ENCODE peak calls at places on chromosomes 13 and 19, in ten cellular contexts. One of them, this sample, is unnamed.

GRCh38 chr19:49272204-49272603 is 52.8 kb downstream of the SLC6A16 start:
- DNase-seq in heart right ventricle: no peak
- DNase-seq in naive thymus-derived CD4-positive, alpha-beta T cell: no peak
- DNase-seq in thoracic aorta: no peak
- DNase-seq in fibroblast of mammary gland: peak; percentile 66
- DNase-seq in SK-N-SH: no peak
- DNase-seq in OCI-LY7: no peak
- DNase-seq in aorta: no peak
- DNase-seq in left ventricle myocardium inferior: no peak
- DNase-seq in A549: peak; percentile 44
- DNase-seq in this sample: no peak

GRCh38 chr19:52522555-52522954 is 4.9 kb upstream of the ZNF808 start:
- DNase-seq in aorta: no peak
- DNase-seq in thoracic aorta: no peak
- DNase-seq in SK-N-SH: peak; percentile 14
- DNase-seq in left ventricle myocardium inferior: no peak
- DNase-seq in heart right ventricle: no peak
- DNase-seq in A549: no peak
- DNase-seq in naive thymus-derived CD4-positive, alpha-beta T cell: no peak
- DNase-seq in OCI-LY7: no peak
- DNase-seq in fibroblast of mammary gland: no peak
- DNase-seq in this sample: no peak

GRCh38 chr13:98576215-98576945 is 527 bp downstream of the STK24 start:
- DNase-seq in A549: peak; percentile 12
- DNase-seq in naive thymus-derived CD4-positive, alpha-beta T cell: peak; percentile 59
- DNase-seq in thoracic aorta: no peak
- DNase-seq in heart right ventricle: peak; percentile 60
- DNase-seq in fibroblast of mammary gland: no peak
- DNase-seq in SK-N-SH: peak; percentile 80
- DNase-seq in OCI-LY7: peak; percentile 45
- DNase-seq in aorta: peak; percentile 85
- DNase-seq in left ventricle myocardium inferior: peak; percentile 62
- DNase-seq in this sample: peak; percentile 82

GRCh38 chr19:31154021-31154420 is 195.2 kb downstream of the TSHZ3 start:
- DNase-seq in thoracic aorta: no peak
- DNase-seq in fibroblast of mammary gland: peak; percentile 10
- DNase-seq in SK-N-SH: no peak
- DNase-seq in heart right ventricle: no peak
- DNase-seq in naive thymus-derived CD4-positive, alpha-beta T cell: no peak
- DNase-seq in A549: no peak
- DNase-seq in left ventricle myocardium inferior: no peak
- DNase-seq in OCI-LY7: no peak
- DNase-seq in aorta: no peak
- DNase-seq in this sample: no peak

GRCh38 chr19:12954150-12954962 is 2.7 kb downstream of the GADD45GIP1 start:
- DNase-seq in left ventricle myocardium inferior: no peak
- DNase-seq in A549: no peak
- DNase-seq in aorta: no peak
- DNase-seq in naive thymus-derived CD4-positive, alpha-beta T cell: no peak
- DNase-seq in fibroblast of mammary gland: no peak
- DNase-seq in SK-N-SH: no peak
- DNase-seq in heart right ventricle: no peak
- DNase-seq in thoracic aorta: no peak
- DNase-seq in OCI-LY7: peak; percentile 58
- DNase-seq in this sample: peak; percentile 63

GRCh38 chr13:27170521-27171243 is 929 bp downstream of the USP12 start:
- DNase-seq in A549: peak; percentile 39
- DNase-seq in aorta: peak; percentile 84
- DNase-seq in heart right ventricle: peak; percentile 38
- DNase-seq in SK-N-SH: no peak
- DNase-seq in naive thymus-derived CD4-positive, alpha-beta T cell: peak; percentile 22
- DNase-seq in OCI-LY7: peak; percentile 50
- DNase-seq in fibroblast of mammary gland: no peak
- DNase-seq in left ventricle myocardium inferior: peak; percentile 36
- DNase-seq in thoracic aorta: no peak
- DNase-seq in this sample: peak; percentile 78

GRCh38 chr19:17109962-17110598 is 34.5 kb downstream of the MYO9B start:
- DNase-seq in SK-N-SH: no peak
- DNase-seq in fibroblast of mammary gland: no peak
- DNase-seq in naive thymus-derived CD4-positive, alpha-beta T cell: no peak
- DNase-seq in thoracic aorta: no peak
- DNase-seq in aorta: no peak
- DNase-seq in heart right ventricle: peak; percentile 54
- DNase-seq in A549: no peak
- DNase-seq in left ventricle myocardium inferior: peak; percentile 64
- DNase-seq in OCI-LY7: no peak
- DNase-seq in this sample: peak; percentile 90

GRCh38 chr13:99836291-99836690 is 135.3 kb downstream of the ZIC5 start:
- DNase-seq in SK-N-SH: no peak
- DNase-seq in naive thymus-derived CD4-positive, alpha-beta T cell: no peak
- DNase-seq in left ventricle myocardium inferior: no peak
- DNase-seq in thoracic aorta: no peak
- DNase-seq in aorta: no peak
- DNase-seq in fibroblast of mammary gland: no peak
- DNase-seq in OCI-LY7: no peak
- DNase-seq in heart right ventricle: no peak
- DNase-seq in A549: no peak
- DNase-seq in this sample: no peak

GRCh38 chr13:73599232-73600128 is 534.7 kb downstream of the KLF12 start:
- DNase-seq in aorta: no peak
- DNase-seq in naive thymus-derived CD4-positive, alpha-beta T cell: no peak
- DNase-seq in thoracic aorta: no peak
- DNase-seq in A549: no peak
- DNase-seq in left ventricle myocardium inferior: no peak
- DNase-seq in fibroblast of mammary gland: no peak
- DNase-seq in heart right ventricle: no peak
- DNase-seq in OCI-LY7: no peak
- DNase-seq in SK-N-SH: no peak
- DNase-seq in this sample: no peak

GRCh38 chr13:36891752-36892151 is 28.3 kb downstream of the SMAD9 start:
- DNase-seq in OCI-LY7: no peak
- DNase-seq in heart right ventricle: no peak
- DNase-seq in SK-N-SH: no peak
- DNase-seq in left ventricle myocardium inferior: no peak
- DNase-seq in naive thymus-derived CD4-positive, alpha-beta T cell: no peak
- DNase-seq in thoracic aorta: no peak
- DNase-seq in aorta: no peak
- DNase-seq in A549: no peak
- DNase-seq in fibroblast of mammary gland: peak; percentile 8
- DNase-seq in this sample: no peak

GRCh38 chr19:7705387-7706187 is 3.7 kb upstream of the FCER2 start:
- DNase-seq in SK-N-SH: no peak
- DNase-seq in left ventricle myocardium inferior: peak; percentile 30
- DNase-seq in fibroblast of mammary gland: no peak
- DNase-seq in OCI-LY7: peak; percentile 71
- DNase-seq in aorta: no peak
- DNase-seq in thoracic aorta: no peak
- DNase-seq in heart right ventricle: peak; percentile 44
- DNase-seq in A549: no peak
- DNase-seq in naive thymus-derived CD4-positive, alpha-beta T cell: peak; percentile 87
- DNase-seq in this sample: peak; percentile 76

DNA sequence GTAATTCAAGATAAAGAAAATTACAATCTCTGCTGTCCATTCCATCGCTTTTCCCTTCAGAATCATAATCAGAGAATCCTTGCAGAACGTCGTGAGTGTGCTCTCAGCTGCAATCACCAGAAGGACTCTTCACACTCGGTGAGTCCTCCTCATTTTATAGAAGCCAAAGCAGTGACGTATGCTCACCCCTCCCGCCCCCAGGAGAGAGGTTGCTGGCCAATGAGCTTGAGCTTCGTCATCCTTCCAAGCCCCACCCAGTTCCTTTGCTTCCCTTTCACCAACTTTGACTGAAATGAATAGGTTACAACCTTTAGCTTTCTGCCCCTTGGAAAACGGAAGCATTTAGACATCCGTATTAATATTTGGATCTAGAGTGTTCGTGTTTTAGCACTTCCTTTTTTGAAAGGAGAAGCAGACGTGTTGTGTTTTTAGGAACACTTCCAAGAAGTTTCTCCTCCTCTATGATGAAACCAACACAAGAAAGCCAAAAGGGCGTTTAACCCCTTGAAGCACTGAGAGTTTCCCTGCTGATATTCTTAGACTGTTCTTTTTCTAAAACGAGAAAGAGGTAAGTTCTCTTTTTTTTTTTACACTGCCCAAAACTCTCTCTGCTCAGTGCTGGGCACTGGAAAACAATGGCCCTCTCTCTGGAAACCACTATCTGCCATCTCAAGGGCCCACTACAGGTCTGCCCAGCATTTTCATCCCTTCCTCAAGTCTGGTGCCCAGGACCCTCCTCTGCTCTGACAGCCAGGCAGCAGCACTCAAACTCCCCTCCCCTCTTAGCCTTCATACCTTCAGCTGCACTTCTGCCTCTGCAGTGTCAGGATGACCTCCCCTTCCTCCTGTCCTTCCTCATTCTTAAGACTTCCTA is 44.3 kb upstream of the CEACAM21 start:
- DNase-seq in A549: peak; percentile 85
- DNase-seq in heart right ventricle: peak; percentile 92
- DNase-seq in SK-N-SH: no peak
- DNase-seq in left ventricle myocardium inferior: peak; percentile 79
- DNase-seq in thoracic aorta: peak; percentile 22
- DNase-seq in naive thymus-derived CD4-positive, alpha-beta T cell: peak; percentile 95
- DNase-seq in fibroblast of mammary gland: peak; percentile 78
- DNase-seq in OCI-LY7: peak; percentile 90
- DNase-seq in aorta: peak; percentile 85
- DNase-seq in this sample: peak; percentile 83
- H3K4me3 ChIP-seq in A549: peak overlapping the region; percentile 38
- H3K4me3 ChIP-seq in heart right ventricle: no peak overlapping the region
- H3K4me3 ChIP-seq in SK-N-SH: no peak overlapping the region
- H3K4me3 ChIP-seq in left ventricle myocardium inferior: peak overlapping the region; percentile 39
- H3K4me3 ChIP-seq in thoracic aorta: peak overlapping the region; percentile 41
- H3K4me3 ChIP-seq in naive thymus-derived CD4-positive, alpha-beta T cell: peak overlapping the region; percentile 46
- H3K4me3 ChIP-seq in fibroblast of mammary gland: no peak overlapping the region
- H3K4me3 ChIP-seq in OCI-LY7: peak overlapping the region; percentile 70
- H3K4me3 ChIP-seq in aorta: no peak overlapping the region
- H3K4me3 ChIP-seq in this sample: peak overlapping the region; percentile 39

GRCh38 chr19:39086401-39086800 is 2.2 kb downstream of the ACP7 start:
- DNase-seq in aorta: no peak
- DNase-seq in naive thymus-derived CD4-positive, alpha-beta T cell: no peak
- DNase-seq in fibroblast of mammary gland: no peak
- DNase-seq in A549: no peak
- DNase-seq in left ventricle myocardium inferior: no peak
- DNase-seq in thoracic aorta: no peak
- DNase-seq in OCI-LY7: no peak
- DNase-seq in heart right ventricle: no peak
- DNase-seq in SK-N-SH: no peak
- DNase-seq in this sample: no peak

GRCh38 chr19:39083599-39083982 is 577 bp upstream of the ACP7 start:
- DNase-seq in A549: no peak
- DNase-seq in OCI-LY7: no peak
- DNase-seq in heart right ventricle: no peak
- DNase-seq in SK-N-SH: no peak
- DNase-seq in fibroblast of mammary gland: no peak
- DNase-seq in thoracic aorta: no peak
- DNase-seq in naive thymus-derived CD4-positive, alpha-beta T cell: no peak
- DNase-seq in aorta: no peak
- DNase-seq in left ventricle myocardium inferior: no peak
- DNase-seq in this sample: no peak

GRCh38 chr19:39085392-39085791 is 1.2 kb downstream of the ACP7 start:
- DNase-seq in heart right ventricle: no peak
- DNase-seq in aorta: no peak
- DNase-seq in naive thymus-derived CD4-positive, alpha-beta T cell: no peak
- DNase-seq in left ventricle myocardium inferior: no peak
- DNase-seq in OCI-LY7: no peak
- DNase-seq in SK-N-SH: no peak
- DNase-seq in A549: no peak
- DNase-seq in fibroblast of mammary gland: no peak
- DNase-seq in thoracic aorta: no peak
- DNase-seq in this sample: no peak

GRCh38 chr19:39083983-39084731 is at the start of gene ACP7:
- DNase-seq in OCI-LY7: no peak
- DNase-seq in left ventricle myocardium inferior: no peak
- DNase-seq in SK-N-SH: peak; percentile 64
- DNase-seq in fibroblast of mammary gland: no peak
- DNase-seq in thoracic aorta: no peak
- DNase-seq in naive thymus-derived CD4-positive, alpha-beta T cell: no peak
- DNase-seq in A549: no peak
- DNase-seq in aorta: no peak
- DNase-seq in heart right ventricle: no peak
- DNase-seq in this sample: no peak

DNA sequence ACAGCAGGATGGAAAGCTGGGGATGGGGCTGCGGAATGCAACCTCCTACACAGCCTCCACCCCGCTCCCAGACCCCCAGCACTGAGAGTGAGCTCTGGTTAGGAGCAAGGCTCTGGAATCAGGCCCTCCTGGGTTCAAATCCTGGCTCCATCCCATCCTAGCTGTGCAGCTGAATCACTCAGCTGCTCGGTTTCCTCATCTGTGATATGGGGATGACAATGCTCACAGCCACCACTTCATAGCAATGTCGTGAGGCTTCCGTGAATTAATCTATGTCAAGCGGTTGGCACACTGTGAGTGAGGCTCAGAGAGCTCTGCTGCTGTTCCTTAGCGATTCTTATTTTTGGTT is 538 bp downstream of the ACP7 start:
- DNase-seq in OCI-LY7: no peak
- DNase-seq in left ventricle myocardium inferior: no peak
- DNase-seq in SK-N-SH: no peak
- DNase-seq in aorta: no peak
- DNase-seq in thoracic aorta: no peak
- DNase-seq in A549: no peak
- DNase-seq in heart right ventricle: no peak
- DNase-seq in naive thymus-derived CD4-positive, alpha-beta T cell: no peak
- DNase-seq in fibroblast of mammary gland: no peak
- DNase-seq in this sample: no peak
- H3K4me3 ChIP-seq in OCI-LY7: no peak overlapping the region
- H3K4me3 ChIP-seq in left ventricle myocardium inferior: no peak overlapping the region
- H3K4me3 ChIP-seq in SK-N-SH: no peak overlapping the region
- H3K4me3 ChIP-seq in aorta: no peak overlapping the region
- H3K4me3 ChIP-seq in thoracic aorta: no peak overlapping the region
- H3K4me3 ChIP-seq in A549: no peak overlapping the region
- H3K4me3 ChIP-seq in heart right ventricle: no peak overlapping the region
- H3K4me3 ChIP-seq in naive thymus-derived CD4-positive, alpha-beta T cell: no peak overlapping the region
- H3K4me3 ChIP-seq in fibroblast of mammary gland: no peak overlapping the region
- H3K4me3 ChIP-seq in this sample: no peak overlapping the region

DNA sequence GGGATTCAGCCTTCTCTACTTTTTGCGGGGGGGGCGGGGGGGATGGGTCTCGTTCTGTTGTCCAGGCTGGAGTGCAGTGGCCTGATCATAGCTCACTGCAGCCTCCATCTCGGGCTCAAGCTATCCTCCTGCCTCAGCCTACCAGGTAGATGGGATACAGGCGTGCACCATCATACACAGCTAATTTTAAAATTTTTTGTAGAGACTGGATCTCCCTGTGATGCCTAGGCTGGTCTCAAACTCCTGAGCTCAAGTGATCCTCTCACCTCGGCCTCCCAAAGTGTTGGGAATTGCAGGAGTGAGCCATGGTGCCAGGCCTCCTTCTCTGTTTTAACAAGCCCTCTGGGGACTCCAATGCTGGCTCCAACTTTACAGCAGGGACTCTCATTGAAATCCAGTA is 569 bp upstream of the ZNF792 start:
- DNase-seq in SK-N-SH: no peak
- DNase-seq in thoracic aorta: no peak
- DNase-seq in left ventricle myocardium inferior: no peak
- DNase-seq in naive thymus-derived CD4-positive, alpha-beta T cell: no peak
- DNase-seq in OCI-LY7: no peak
- DNase-seq in fibroblast of mammary gland: no peak
- DNase-seq in aorta: no peak
- DNase-seq in heart right ventricle: no peak
- DNase-seq in A549: no peak
- DNase-seq in this sample: no peak
- H3K4me3 ChIP-seq in SK-N-SH: no peak overlapping the region
- H3K4me3 ChIP-seq in thoracic aorta: peak overlapping the region; percentile 97
- H3K4me3 ChIP-seq in left ventricle myocardium inferior: peak overlapping the region; percentile 97
- H3K4me3 ChIP-seq in naive thymus-derived CD4-positive, alpha-beta T cell: no peak overlapping the region
- H3K4me3 ChIP-seq in OCI-LY7: peak overlapping the region; percentile 88
- H3K4me3 ChIP-seq in fibroblast of mammary gland: no peak overlapping the region
- H3K4me3 ChIP-seq in aorta: no peak overlapping the region
- H3K4me3 ChIP-seq in heart right ventricle: peak overlapping the region; percentile 74
- H3K4me3 ChIP-seq in A549: peak overlapping the region; percentile 87
- H3K4me3 ChIP-seq in this sample: no peak overlapping the region

GRCh38 chr13:45416521-45417125 is 1.6 kb downstream of the SLC25A30 start:
- DNase-seq in fibroblast of mammary gland: no peak
- DNase-seq in naive thymus-derived CD4-positive, alpha-beta T cell: no peak
- DNase-seq in SK-N-SH: no peak
- DNase-seq in thoracic aorta: no peak
- DNase-seq in OCI-LY7: no peak
- DNase-seq in aorta: no peak
- DNase-seq in heart right ventricle: no peak
- DNase-seq in left ventricle myocardium inferior: no peak
- DNase-seq in A549: no peak
- DNase-seq in this sample: no peak
- H3K4me3 ChIP-seq in fibroblast of mammary gland: peak overlapping the region; percentile 78
- H3K4me3 ChIP-seq in naive thymus-derived CD4-positive, alpha-beta T cell: peak overlapping the region; percentile 97
- H3K4me3 ChIP-seq in SK-N-SH: peak overlapping the region; percentile 97
- H3K4me3 ChIP-seq in thoracic aorta: peak overlapping the region; percentile 90
- H3K4me3 ChIP-seq in OCI-LY7: peak overlapping the region; percentile 60
- H3K4me3 ChIP-seq in aorta: peak overlapping the region; percentile 71
- H3K4me3 ChIP-seq in heart right ventricle: peak overlapping the region; percentile 52
- H3K4me3 ChIP-seq in left ventricle myocardium inferior: peak overlapping the region; percentile 89
- H3K4me3 ChIP-seq in A549: peak overlapping the region; percentile 56
- H3K4me3 ChIP-seq in this sample: peak overlapping the region; percentile 88

This sample was measured in upper lobe of right lung.